ENCODE peak calls at places on chromosome 10, in six cellular contexts. One of them, this sample, is unnamed. For H3K27me3, the result is how much of the 10 kb centered on the place peaks cover.

GRCh38 chr10:31322647-31323046 is 3.6 kb downstream of the ZEB1 start:
- DNase-seq in left ventricle myocardium inferior: no peak
- DNase-seq in HCT116: no peak
- DNase-seq in CD8-positive, alpha-beta T cell: no peak
- DNase-seq in lung: no peak
- DNase-seq in psoas muscle: no peak
- DNase-seq in this sample: no peak

GRCh38 chr10:117221156-117221711 is 19.7 kb upstream of the SLC18A2 start:
- DNase-seq in psoas muscle: no peak
- DNase-seq in HCT116: peak
- DNase-seq in left ventricle myocardium inferior: no peak
- DNase-seq in lung: no peak
- DNase-seq in CD8-positive, alpha-beta T cell: no peak
- DNase-seq in this sample: peak

GRCh38 chr10:117631276-117632151 is 89.0 kb downstream of the EMX2 start:
- DNase-seq in psoas muscle: peak
- DNase-seq in left ventricle myocardium inferior: peak
- DNase-seq in lung: no peak
- DNase-seq in HCT116: no peak
- DNase-seq in CD8-positive, alpha-beta T cell: no peak
- DNase-seq in this sample: no peak

GRCh38 chr10:99930731-99931550 is 78.8 kb downstream of the DNMBP start:
- DNase-seq in HCT116: peak
- DNase-seq in psoas muscle: no peak
- DNase-seq in left ventricle myocardium inferior: no peak
- DNase-seq in CD8-positive, alpha-beta T cell: no peak
- DNase-seq in lung: peak
- DNase-seq in this sample: peak

GRCh38 chr10:49241365-49241764 is 53.2 kb upstream of the TMEM273 start:
- DNase-seq in HCT116: no peak
- DNase-seq in left ventricle myocardium inferior: peak
- DNase-seq in psoas muscle: no peak
- DNase-seq in lung: no peak
- DNase-seq in CD8-positive, alpha-beta T cell: no peak
- DNase-seq in this sample: no peak

GRCh38 chr10:121732676-121733445 is 134.6 kb upstream of the FGFR2 start:
- DNase-seq in psoas muscle: no peak
- DNase-seq in left ventricle myocardium inferior: no peak
- DNase-seq in lung: no peak
- DNase-seq in CD8-positive, alpha-beta T cell: no peak
- DNase-seq in HCT116: no peak
- DNase-seq in this sample: peak

GRCh38 chr10:42475168-42476098 is 162.9 kb downstream of the ZNF33B start:
- DNase-seq in CD8-positive, alpha-beta T cell: no peak
- DNase-seq in HCT116: peak
- DNase-seq in left ventricle myocardium inferior: no peak
- DNase-seq in lung: no peak
- DNase-seq in psoas muscle: peak
- DNase-seq in this sample: peak

GRCh38 chr10:50152792-50153272 is 85.1 kb downstream of the WASHC2A start:
- DNase-seq in CD8-positive, alpha-beta T cell: no peak
- DNase-seq in HCT116: no peak
- DNase-seq in psoas muscle: no peak
- DNase-seq in lung: peak
- DNase-seq in left ventricle myocardium inferior: peak
- DNase-seq in this sample: peak

GRCh38 chr10:57657164-57657765 is 610.4 kb downstream of the IPMK start:
- DNase-seq in psoas muscle: peak
- DNase-seq in HCT116: peak
- DNase-seq in lung: no peak
- DNase-seq in CD8-positive, alpha-beta T cell: no peak
- DNase-seq in left ventricle myocardium inferior: peak
- DNase-seq in this sample: peak

DNA sequence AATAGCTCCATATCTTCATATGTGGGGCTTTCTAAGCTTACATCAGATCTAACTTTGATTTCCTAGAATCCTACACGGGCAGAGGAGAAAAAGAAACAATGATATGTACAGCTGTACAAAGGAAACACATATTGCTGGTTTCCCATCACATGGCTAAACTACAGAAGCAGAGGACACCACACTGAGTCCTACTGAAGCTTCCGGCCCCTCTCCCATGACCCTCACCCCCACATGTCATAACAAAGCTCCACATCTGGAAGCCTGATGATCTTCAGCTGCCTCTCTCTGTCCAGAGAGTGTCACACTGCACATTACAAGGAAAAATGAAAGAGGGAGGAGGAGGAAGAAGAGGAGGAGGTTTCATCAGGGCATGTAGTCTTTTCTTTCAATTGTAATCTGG is 14.0 kb downstream of the SLC16A12 start:
- DNase-seq in left ventricle myocardium inferior: no peak
- DNase-seq in CD8-positive, alpha-beta T cell: no peak
- DNase-seq in psoas muscle: no peak
- DNase-seq in lung: no peak
- DNase-seq in HCT116: no peak
- DNase-seq in this sample: no peak
- H3K27me3 ChIP-seq in left ventricle myocardium inferior: under half
- H3K27me3 ChIP-seq in CD8-positive, alpha-beta T cell: under half
- H3K27me3 ChIP-seq in psoas muscle: under half
- H3K27me3 ChIP-seq in lung: under half
- H3K27me3 ChIP-seq in HCT116: under half
- H3K27me3 ChIP-seq in this sample: under half

DNA sequence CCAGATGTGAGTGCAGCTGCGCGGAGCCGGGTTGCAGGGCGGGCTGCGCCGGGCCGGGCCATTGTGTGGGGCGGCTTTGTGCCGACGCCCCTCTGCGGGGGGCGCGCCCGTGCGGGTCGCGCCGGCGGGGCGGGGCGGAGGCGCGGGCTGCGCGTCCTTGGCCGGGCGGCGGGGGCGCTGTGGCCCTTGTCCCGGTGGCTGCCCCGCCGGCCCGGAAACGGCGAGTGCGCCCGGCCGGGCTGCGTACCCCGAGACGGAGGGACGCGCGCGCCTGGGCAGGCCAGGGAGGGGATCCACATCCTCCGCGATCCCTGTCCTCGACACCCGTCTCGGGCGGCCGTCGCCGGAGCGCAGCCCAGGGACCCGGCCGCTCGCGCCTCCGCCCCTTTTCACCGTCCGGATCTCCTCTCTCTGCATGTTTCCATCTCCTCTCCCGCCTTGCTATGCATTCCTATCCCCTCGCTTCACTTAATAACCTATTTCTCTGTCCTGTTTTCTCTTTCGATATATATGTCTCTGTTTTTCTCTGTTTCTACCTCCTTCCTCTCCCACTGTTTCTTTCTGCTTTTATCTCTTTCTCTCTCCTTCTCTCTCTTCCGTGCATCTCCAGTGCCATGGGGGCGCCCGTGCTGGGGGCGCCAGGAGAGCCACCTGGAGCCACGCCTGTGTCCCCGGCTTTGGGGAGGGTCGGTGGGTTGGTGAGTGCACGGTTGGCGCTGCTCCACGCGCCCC is 765 bp downstream of the PFKFB3 start:
- DNase-seq in CD8-positive, alpha-beta T cell: peak
- DNase-seq in lung: peak
- DNase-seq in HCT116: no peak
- DNase-seq in left ventricle myocardium inferior: peak
- DNase-seq in psoas muscle: peak
- DNase-seq in this sample: peak
- TF ChIP-seq CTCF in CD8-positive, alpha-beta T cell: no peak
- TF ChIP-seq CTCF in lung: peak
- TF ChIP-seq CTCF in HCT116: peak
- TF ChIP-seq CTCF in left ventricle myocardium inferior: peak
- TF ChIP-seq CTCF in psoas muscle: peak
- TF ChIP-seq CTCF in this sample: no peak

DNA sequence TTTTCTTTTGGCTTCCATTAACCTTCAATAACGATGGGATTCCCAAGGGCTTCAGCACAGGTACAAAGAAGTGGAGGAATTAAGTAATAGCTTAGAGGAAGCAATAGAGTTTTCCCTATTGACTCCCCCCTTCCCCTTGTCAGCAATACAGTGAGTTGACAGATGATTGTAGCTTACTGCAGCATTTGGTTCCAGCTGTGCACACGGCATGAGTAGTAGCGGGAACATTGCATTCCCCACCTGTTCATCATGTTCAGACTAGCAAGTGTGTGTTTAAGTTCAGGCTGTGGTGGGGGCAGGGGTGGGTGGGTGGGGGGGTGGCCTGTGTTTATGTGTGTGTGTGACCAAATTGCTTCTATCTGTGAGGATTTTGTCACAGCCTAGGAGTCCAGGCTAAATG is 4.6 kb upstream of the ADRA2A start:
- DNase-seq in psoas muscle: no peak
- DNase-seq in left ventricle myocardium inferior: no peak
- DNase-seq in lung: no peak
- DNase-seq in CD8-positive, alpha-beta T cell: no peak
- DNase-seq in HCT116: no peak
- DNase-seq in this sample: no peak
- H3K27me3 ChIP-seq in psoas muscle: half or more
- H3K27me3 ChIP-seq in left ventricle myocardium inferior: half or more
- H3K27me3 ChIP-seq in lung: under half
- H3K27me3 ChIP-seq in CD8-positive, alpha-beta T cell: under half
- H3K27me3 ChIP-seq in HCT116: under half
- H3K27me3 ChIP-seq in this sample: under half

GRCh38 chr10:92074126-92074887 is 150.7 kb downstream of the BTAF1 start:
- DNase-seq in lung: no peak
- DNase-seq in psoas muscle: no peak
- DNase-seq in left ventricle myocardium inferior: no peak
- DNase-seq in CD8-positive, alpha-beta T cell: no peak
- DNase-seq in HCT116: peak
- DNase-seq in this sample: no peak
- TF ChIP-seq CTCF in lung: no peak
- TF ChIP-seq CTCF in psoas muscle: peak
- TF ChIP-seq CTCF in left ventricle myocardium inferior: peak
- TF ChIP-seq CTCF in CD8-positive, alpha-beta T cell: no peak
- TF ChIP-seq CTCF in HCT116: peak
- TF ChIP-seq CTCF in this sample: no peak

DNA sequence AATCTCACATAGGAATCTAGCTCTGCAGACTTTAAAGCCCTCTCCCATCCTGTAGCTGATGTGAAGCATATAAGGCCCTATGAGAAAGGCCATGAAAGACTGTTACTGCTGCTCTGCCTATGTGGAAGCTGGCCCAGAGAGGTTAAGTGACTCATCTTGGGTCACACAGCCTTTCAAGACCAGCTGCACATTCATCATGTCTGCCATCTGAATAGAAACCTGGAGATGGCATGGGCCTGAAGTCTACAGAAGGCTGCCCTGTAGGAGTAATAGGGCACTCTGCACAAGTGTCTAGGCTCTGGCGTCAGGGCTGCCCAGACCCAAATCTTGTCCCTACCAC is 59.4 kb upstream of the COL13A1 start:
- DNase-seq in left ventricle myocardium inferior: no peak
- DNase-seq in CD8-positive, alpha-beta T cell: no peak
- DNase-seq in psoas muscle: no peak
- DNase-seq in HCT116: no peak
- DNase-seq in lung: no peak
- DNase-seq in this sample: no peak
- H3K27me3 ChIP-seq in left ventricle myocardium inferior: under half
- H3K27me3 ChIP-seq in CD8-positive, alpha-beta T cell: under half
- H3K27me3 ChIP-seq in psoas muscle: under half
- H3K27me3 ChIP-seq in HCT116: under half
- H3K27me3 ChIP-seq in lung: under half
- H3K27me3 ChIP-seq in this sample: under half

GRCh38 chr10:132631348-132631735 is 93.8 kb downstream of the INPP5A start:
- DNase-seq in CD8-positive, alpha-beta T cell: no peak
- DNase-seq in left ventricle myocardium inferior: peak
- DNase-seq in HCT116: no peak
- DNase-seq in psoas muscle: peak
- DNase-seq in lung: no peak
- DNase-seq in this sample: no peak
- TF ChIP-seq CTCF in CD8-positive, alpha-beta T cell: no peak
- TF ChIP-seq CTCF in left ventricle myocardium inferior: no peak
- TF ChIP-seq CTCF in HCT116: no peak
- TF ChIP-seq CTCF in psoas muscle: no peak
- TF ChIP-seq CTCF in lung: no peak
- TF ChIP-seq CTCF in this sample: no peak

GRCh38 chr10:22481106-22481505 is 135.8 kb downstream of the SPAG6 start:
- DNase-seq in left ventricle myocardium inferior: no peak
- DNase-seq in lung: no peak
- DNase-seq in HCT116: no peak
- DNase-seq in CD8-positive, alpha-beta T cell: no peak
- DNase-seq in psoas muscle: no peak
- DNase-seq in this sample: no peak
- H3K27me3 ChIP-seq in left ventricle myocardium inferior: under half
- H3K27me3 ChIP-seq in lung: under half
- H3K27me3 ChIP-seq in HCT116: under half
- H3K27me3 ChIP-seq in CD8-positive, alpha-beta T cell: under half
- H3K27me3 ChIP-seq in psoas muscle: under half
- H3K27me3 ChIP-seq in this sample: half or more

GRCh38 chr10:96468845-96469244 is 44.9 kb downstream of the TLL2 start:
- DNase-seq in psoas muscle: no peak
- DNase-seq in CD8-positive, alpha-beta T cell: no peak
- DNase-seq in left ventricle myocardium inferior: no peak
- DNase-seq in lung: no peak
- DNase-seq in HCT116: no peak
- DNase-seq in this sample: no peak

GRCh38 chr10:96465599-96465998 is 48.1 kb downstream of the TLL2 start:
- DNase-seq in left ventricle myocardium inferior: no peak
- DNase-seq in HCT116: no peak
- DNase-seq in lung: no peak
- DNase-seq in CD8-positive, alpha-beta T cell: no peak
- DNase-seq in psoas muscle: no peak
- DNase-seq in this sample: no peak

GRCh38 chr10:96473866-96474265 is 39.9 kb downstream of the TLL2 start:
- DNase-seq in lung: no peak
- DNase-seq in psoas muscle: no peak
- DNase-seq in HCT116: no peak
- DNase-seq in left ventricle myocardium inferior: no peak
- DNase-seq in CD8-positive, alpha-beta T cell: no peak
- DNase-seq in this sample: no peak

GRCh38 chr10:96470108-96470743 is 43.5 kb downstream of the TLL2 start:
- DNase-seq in CD8-positive, alpha-beta T cell: no peak
- DNase-seq in lung: no peak
- DNase-seq in left ventricle myocardium inferior: no peak
- DNase-seq in HCT116: peak
- DNase-seq in psoas muscle: no peak
- DNase-seq in this sample: peak
- TF ChIP-seq CTCF in CD8-positive, alpha-beta T cell: no peak
- TF ChIP-seq CTCF in lung: no peak
- TF ChIP-seq CTCF in left ventricle myocardium inferior: peak
- TF ChIP-seq CTCF in HCT116: peak
- TF ChIP-seq CTCF in psoas muscle: peak
- TF ChIP-seq CTCF in this sample: peak

DNA sequence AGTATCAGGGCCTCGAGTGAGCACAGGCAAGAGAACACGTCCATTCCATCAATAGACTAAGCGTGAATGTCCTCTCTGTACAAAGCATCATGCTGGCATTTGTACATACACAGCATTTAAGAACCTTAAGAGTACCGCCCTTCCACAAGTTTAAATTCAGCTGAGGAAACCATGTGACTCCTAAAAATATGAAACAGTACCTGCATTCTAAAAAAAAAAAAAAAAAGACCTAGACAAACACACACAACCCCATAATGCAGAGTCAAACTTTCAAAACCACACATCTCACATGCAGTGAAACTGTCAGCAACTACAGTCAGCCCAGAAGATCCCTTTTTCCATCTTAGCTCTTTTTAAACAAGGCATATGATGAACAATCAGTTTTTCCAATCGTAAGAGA is 124.3 kb downstream of the DIP2C start:
- DNase-seq in left ventricle myocardium inferior: no peak
- DNase-seq in HCT116: no peak
- DNase-seq in lung: no peak
- DNase-seq in psoas muscle: no peak
- DNase-seq in CD8-positive, alpha-beta T cell: no peak
- DNase-seq in this sample: no peak
- H3K27me3 ChIP-seq in left ventricle myocardium inferior: under half
- H3K27me3 ChIP-seq in HCT116: under half
- H3K27me3 ChIP-seq in lung: under half
- H3K27me3 ChIP-seq in psoas muscle: under half
- H3K27me3 ChIP-seq in CD8-positive, alpha-beta T cell: under half
- H3K27me3 ChIP-seq in this sample: under half

This sample was measured in GM23338.